ENCODE peak calls at places on chromosome 9, in five cellular contexts. D is ascending aorta, W is foreskin fibroblast, K is Caco-2, R is activated B cell treated with CpG ODN at 0.5 μM for 24 hours. C is an unnamed sample.

GRCh38 chr9:127874301-127875216 is 2.9 kb downstream of the AK1 start:
- DNase-seq in D (no peak), W (no peak), K (no peak), R (no peak), C (no peak)

GRCh38 chr9:557601-558201 is 283.8 kb upstream of the DMRT1 start:
- DNase-seq in D (no peak), W (no peak), K (peak), R (no peak), C (no peak)

GRCh38 chr9:38060688-38061087 is 8.3 kb downstream of the SHB start:
- DNase-seq in D (no peak), W (no peak), K (no peak), R (no peak), C (no peak)

GRCh38 chr9:130394320-130394719 is 50.4 kb upstream of the ASS1 start:
- DNase-seq in D (no peak), W (no peak), K (no peak), R (no peak), C (no peak)

GRCh38 chr9:68802525-68803015 is 97.5 kb downstream of the PIP5K1B start:
- DNase-seq in D (no peak), W (no peak), K (no peak), R (peak), C (no peak)

GRCh38 chr9:83623634-83623991 is 670 bp downstream of the IDNK start:
- DNase-seq in D (no peak), W (no peak), K (no peak), R (no peak), C (no peak)

GRCh38 chr9:135572233-135572632 is 10.7 kb downstream of the PAEP start:
- DNase-seq in D (no peak), W (no peak), K (no peak), R (no peak), C (no peak)

GRCh38 chr9:132795511-132796303 is 82.4 kb downstream of the AK8 start:
- DNase-seq in D (no peak), W (no peak), K (no peak), R (no peak), C (no peak)

GRCh38 chr9:109834855-109835254 is 54.9 kb downstream of the PALM2AKAP2 start:
- DNase-seq in D (no peak), W (no peak), K (no peak), R (no peak), C (no peak)

GRCh38 chr9:14031761-14032279 is 282.1 kb downstream of the NFIB start:
- DNase-seq in D (no peak), W (no peak), K (no peak), R (no peak), C (no peak)

GRCh38 chr9:88303785-88304495 is 84.3 kb upstream of the SPIN1 start:
- DNase-seq in D (no peak), W (peak), K (no peak), R (no peak), C (no peak)
- TF ChIP-seq CTCF in D (no peak), W (no peak), K (no peak), R (no peak), C (no peak)

GRCh38 chr9:95045751-95046150 is 271.8 kb downstream of the FANCC start:
- DNase-seq in D (no peak), W (no peak), K (no peak), R (no peak), C (no peak)
- TF ChIP-seq CTCF in D (no peak), W (no peak), K (no peak), R (no peak), C (no peak)

DNA sequence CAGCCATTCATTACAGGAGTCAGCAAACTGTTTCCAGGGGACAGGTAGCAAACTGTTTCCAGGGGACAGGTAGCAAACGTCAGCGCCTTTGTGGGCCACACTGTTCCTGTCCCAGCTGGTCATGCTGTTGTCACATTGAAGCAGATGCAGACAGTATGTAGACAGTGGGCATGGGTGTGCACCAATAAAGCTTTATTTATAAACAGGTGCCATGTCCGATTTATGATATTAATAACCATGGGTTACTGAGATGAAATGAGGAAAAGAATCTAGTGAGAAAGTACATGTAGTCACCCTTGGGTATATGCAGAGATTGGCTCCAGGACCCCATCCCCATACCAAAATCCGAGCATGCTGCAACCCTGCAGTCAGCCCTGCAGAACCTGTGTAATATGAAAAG is 122.5 kb downstream of the EHMT1 start:
- DNase-seq in D (no peak), W (no peak), K (no peak), R (no peak), C (no peak)
- TF ChIP-seq CTCF in D (no peak), W (no peak), K (no peak), R (no peak), C (no peak)

GRCh38 chr9:120368799-120369198 is 211.2 kb downstream of the CDK5RAP2 start:
- DNase-seq in D (no peak), W (no peak), K (no peak), R (no peak), C (no peak)

GRCh38 chr9:120365386-120365785 is 214.6 kb downstream of the CDK5RAP2 start:
- DNase-seq in D (no peak), W (no peak), K (no peak), R (no peak), C (no peak)

GRCh38 chr9:120369608-120370220 is 210.3 kb downstream of the CDK5RAP2 start:
- DNase-seq in D (peak), W (no peak), K (no peak), R (no peak), C (no peak)

GRCh38 chr9:120363697-120364096 is 216.3 kb downstream of the CDK5RAP2 start:
- DNase-seq in D (no peak), W (no peak), K (no peak), R (no peak), C (no peak)

DNA sequence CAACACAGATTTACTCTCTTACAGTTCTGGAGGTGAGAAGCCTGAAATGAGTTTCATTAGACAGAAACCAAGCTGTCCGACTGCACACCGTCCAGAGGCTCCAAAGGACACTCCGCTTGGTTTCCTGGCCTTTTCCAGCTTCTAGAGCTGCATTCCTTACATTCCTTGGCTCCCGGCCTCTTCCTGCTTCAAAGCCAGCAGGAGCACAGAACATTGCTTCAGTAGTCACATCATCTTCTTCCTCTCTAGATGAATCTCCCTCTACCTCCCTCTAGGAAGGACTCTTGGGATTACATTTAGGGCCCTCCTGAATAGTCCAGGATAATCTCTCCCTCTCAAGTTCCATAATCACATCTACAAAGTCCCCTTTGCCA is 213.3 kb downstream of the CDK5RAP2 start:
- DNase-seq in D (no peak), W (peak), K (peak), R (no peak), C (no peak)
- TF ChIP-seq CTCF in D (no peak), W (peak), K (peak), R (no peak), C (no peak)

GRCh38 chr9:120870206-120870605 is 6.8 kb downstream of the PHF19 start:
- DNase-seq in D (no peak), W (no peak), K (no peak), R (no peak), C (no peak)

GRCh38 chr9:120869726-120870125 is 7.3 kb downstream of the PHF19 start:
- DNase-seq in D (no peak), W (no peak), K (no peak), R (no peak), C (no peak)

GRCh38 chr9:120868676-120869359 is 8.2 kb downstream of the PHF19 start:
- DNase-seq in D (peak), W (peak), K (peak), R (peak), C (peak)

GRCh38 chr9:120868339-120868675 is 8.7 kb downstream of the PHF19 start:
- DNase-seq in D (no peak), W (no peak), K (no peak), R (no peak), C (no peak)

DNA sequence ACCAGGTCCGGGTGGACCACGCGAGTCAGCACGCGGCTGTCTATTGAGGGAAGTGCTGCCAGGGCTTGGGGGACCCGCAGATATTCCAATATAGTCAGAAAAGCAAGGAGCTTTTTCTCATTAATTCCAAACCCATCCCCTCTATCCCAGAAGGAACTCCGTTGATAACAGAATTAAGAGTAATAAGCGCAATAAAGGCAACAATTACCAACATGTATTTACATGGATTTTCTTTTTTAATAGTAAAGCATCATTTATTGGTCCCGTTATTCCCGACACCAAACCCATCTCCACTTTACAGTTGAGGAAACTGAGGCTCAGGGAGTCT is 7.7 kb downstream of the PHF19 start:
- DNase-seq in D (no peak), W (no peak), K (no peak), R (no peak), C (no peak)
- TF ChIP-seq CTCF in D (no peak), W (no peak), K (no peak), R (no peak), C (no peak)

DNA sequence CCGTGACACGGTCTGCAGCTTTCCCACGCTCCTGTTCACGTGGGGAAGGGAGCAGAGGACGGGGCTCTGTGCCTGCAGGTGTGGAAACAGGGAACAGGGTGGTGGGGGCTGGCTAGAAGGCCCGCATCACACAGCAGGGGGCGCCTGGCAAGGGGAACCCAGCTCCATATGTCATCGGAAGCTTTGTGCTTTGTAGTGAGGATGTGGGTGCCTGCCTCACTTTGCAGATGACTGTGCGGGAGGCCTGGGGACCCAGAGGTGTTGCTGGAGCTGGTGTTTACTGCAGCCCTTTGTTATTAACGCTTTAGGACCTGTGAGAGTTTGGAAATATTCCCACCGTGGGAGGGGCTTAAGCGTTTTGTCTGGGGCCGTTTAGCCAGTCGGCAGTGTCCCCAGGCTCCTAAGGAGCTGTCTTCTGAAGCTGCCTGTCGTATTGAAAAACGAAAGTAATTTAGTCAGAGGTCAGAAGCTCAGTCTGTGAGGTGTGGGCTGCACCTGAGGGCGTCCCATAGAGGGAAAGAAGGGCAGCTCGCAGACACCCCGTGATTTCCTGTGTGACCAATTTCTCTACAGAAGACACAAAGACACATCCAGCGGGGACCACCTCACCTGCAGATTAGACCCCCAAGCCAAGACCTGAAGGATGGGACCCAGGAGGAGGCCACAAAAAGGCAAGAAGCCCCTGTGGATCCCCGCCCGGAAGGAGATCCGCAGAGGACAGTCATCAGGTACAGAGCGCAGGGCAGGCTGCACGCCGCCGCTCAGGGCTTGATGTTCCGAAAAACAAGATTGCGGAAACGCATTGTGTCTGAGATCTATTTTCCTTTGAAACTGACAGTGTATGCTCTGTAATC is 9.1 kb downstream of the MAN1B1 start:
- DNase-seq in D (no peak), W (no peak), K (no peak), R (peak), C (no peak)
- TF ChIP-seq CTCF in D (no peak), W (no peak), K (peak), R (no peak), C (no peak)

C was measured in omental fat pad.